ENCODE peak calls at places on chromosome 4, in six cellular contexts. B is adrenal gland; M is RWPE2; G is GM13976; U is breast epithelium; F is CD4-positive, alpha-beta T cell. K is an unnamed sample.

GRCh38 chr4:174213734-174214101 is 69.7 kb downstream of the FBXO8 start:
- DNase-seq in B (no peak), M (no peak), G (peak; percentile 19), U (no peak), F (no peak), K (no peak)

GRCh38 chr4:128653514-128654420 is 155.7 kb upstream of the JADE1 start:
- DNase-seq in B (no peak), M (no peak), G (no peak), U (no peak), F (no peak), K (no peak)

GRCh38 chr4:43918377-43918776 is 530.2 kb downstream of the KCTD8 start:
- DNase-seq in B (no peak), M (no peak), G (no peak), U (no peak), F (no peak), K (no peak)

GRCh38 chr4:118296739-118297138 is 56.1 kb downstream of the PRSS12 start:
- DNase-seq in B (no peak), M (no peak), G (no peak), U (no peak), F (no peak), K (no peak)

GRCh38 chr4:129098578-129098977 is 2.6 kb downstream of the C4orf33 start:
- DNase-seq in B (no peak), M (no peak), G (no peak), U (no peak), F (no peak), K (no peak)

GRCh38 chr4:1511441-1512041 is 105.3 kb upstream of the NKX1-1 start:
- DNase-seq in B (no peak), M (no peak), G (no peak), U (no peak), F (no peak), K (no peak)

GRCh38 chr4:23930750-23931488 is 41.1 kb upstream of the PPARGC1A start:
- DNase-seq in B (peak; percentile 89), M (no peak), G (no peak), U (peak; percentile 61), F (no peak), K (no peak)

GRCh38 chr4:106565727-106566126 is 197.1 kb upstream of the GIMD1 start:
- DNase-seq in B (no peak), M (no peak), G (no peak), U (no peak), F (no peak), K (no peak)

GRCh38 chr4:8818063-8818881 is 53.4 kb downstream of the HMX1 start:
- DNase-seq in B (no peak), M (peak; percentile 38), G (no peak), U (peak; percentile 17), F (no peak), K (no peak)

GRCh38 chr4:3637326-3638016 is 105.2 kb upstream of the LRPAP1 start:
- DNase-seq in B (no peak), M (no peak), G (no peak), U (no peak), F (no peak), K (no peak)

GRCh38 chr4:70737006-70737405 is 15.2 kb downstream of the RUFY3 start:
- DNase-seq in B (no peak), M (no peak), G (no peak), U (no peak), F (no peak), K (no peak)

GRCh38 chr4:76687730-76688441 is 210.1 kb downstream of the SOWAHB start:
- DNase-seq in B (no peak), M (no peak), G (no peak), U (no peak), F (no peak), K (no peak)

GRCh38 chr4:2402053-2402452 is 16.4 kb downstream of the ZFYVE28 start:
- DNase-seq in B (peak; percentile 93), M (no peak), G (no peak), U (peak; percentile 69), F (peak; percentile 22), K (no peak)

GRCh38 chr4:77025643-77026321 is 50.0 kb downstream of the CCNI start:
- DNase-seq in B (no peak), M (no peak), G (peak; percentile 43), U (no peak), F (no peak), K (peak; percentile 46)

GRCh38 chr4:122898370-122899150 is 23.8 kb downstream of the NUDT6 start:
- DNase-seq in B (peak; percentile 22), M (no peak), G (no peak), U (no peak), F (no peak), K (no peak)

GRCh38 chr4:59094505-59094904 is 1984.3 kb upstream of the IGFBP7 start:
- DNase-seq in B (no peak), M (no peak), G (no peak), U (no peak), F (no peak), K (no peak)

GRCh38 chr4:188439641-188440311 is 300.5 kb downstream of the TRIML1 start:
- DNase-seq in B (peak; percentile 79), M (peak; percentile 76), G (no peak), U (no peak), F (no peak), K (no peak)

GRCh38 chr4:39559641-39560040 is 32.4 kb upstream of the UGDH start:
- DNase-seq in B (no peak), M (no peak), G (no peak), U (no peak), F (no peak), K (no peak)

GRCh38 chr4:13989496-13989895 is 362.0 kb upstream of the BOD1L1 start:
- DNase-seq in B (no peak), M (no peak), G (no peak), U (no peak), F (no peak), K (no peak)

GRCh38 chr4:15003441-15003890 is 1.2 kb downstream of the CPEB2 start:
- DNase-seq in B (peak; percentile 61), M (peak; percentile 63), G (peak; percentile 61), U (peak; percentile 62), F (peak; percentile 51), K (peak; percentile 66)

GRCh38 chr4:15005474-15006115 is 3.3 kb downstream of the CPEB2 start:
- DNase-seq in B (no peak), M (no peak), G (no peak), U (no peak), F (no peak), K (no peak)

GRCh38 chr4:15004701-15005301 is 2.5 kb downstream of the CPEB2 start:
- DNase-seq in B (peak; percentile 87), M (peak; percentile 73), G (peak; percentile 51), U (peak; percentile 87), F (peak; percentile 25), K (peak; percentile 52)

GRCh38 chr4:15002659-15003440 is 569 bp downstream of the CPEB2 start:
- DNase-seq in B (peak; percentile 84), M (peak; percentile 72), G (peak; percentile 77), U (peak; percentile 77), F (peak; percentile 75), K (peak; percentile 81)

GRCh38 chr4:15003891-15004700 is 1.8 kb downstream of the CPEB2 start:
- DNase-seq in B (peak; percentile 44), M (peak; percentile 59), G (peak; percentile 45), U (no peak), F (peak; percentile 45), K (peak; percentile 40)
- TF ChIP-seq CTCF in B (no peak), M (no peak), G (no peak), U (no peak), F (no peak), K (no peak)

DNA sequence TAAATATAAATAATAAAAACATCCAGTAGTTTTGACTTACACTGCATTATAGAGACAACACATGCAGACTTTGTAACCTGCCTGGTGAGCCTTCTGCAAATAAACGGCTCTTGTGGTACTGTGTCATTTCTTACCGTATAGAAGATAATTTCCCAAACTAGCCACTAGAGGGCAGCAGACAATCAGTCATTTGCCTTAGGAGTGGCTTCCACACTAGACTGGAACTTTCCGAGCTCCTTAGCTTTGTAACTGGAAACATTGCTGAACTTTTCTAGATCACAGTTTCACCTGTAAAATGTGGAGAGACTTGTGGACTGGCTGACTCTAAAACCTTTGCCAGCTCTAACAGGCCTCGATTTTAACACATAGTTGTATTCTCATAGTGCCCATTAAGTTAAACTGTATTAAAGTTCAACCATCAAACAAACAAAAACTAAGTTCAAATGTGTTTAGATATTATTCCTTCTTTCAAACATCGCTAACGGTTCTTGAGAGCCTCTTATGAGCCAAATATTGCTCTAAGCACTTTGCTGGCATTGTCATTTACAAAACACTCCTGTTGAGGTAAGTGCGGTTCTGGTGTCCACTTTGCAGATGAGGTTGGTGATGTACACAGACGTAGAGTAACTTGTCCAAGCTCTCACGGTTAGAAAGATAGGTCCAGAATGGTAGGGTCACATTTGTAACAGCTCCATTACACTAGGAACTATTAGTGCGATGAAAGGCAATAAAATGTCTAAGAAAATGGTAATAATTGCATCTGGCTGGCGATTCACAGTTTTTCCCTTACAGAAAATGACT is 345.5 kb downstream of the ANK2 start:
- DNase-seq in B (peak; percentile 73), M (no peak), G (peak; percentile 41), U (no peak), F (peak; percentile 27), K (peak; percentile 37)
- TF ChIP-seq CTCF in B (peak; percentile 92), M (peak; percentile 87), G (peak; percentile 69), U (peak; percentile 86), F (peak; percentile 86), K (peak; percentile 64)

GRCh38 chr4:37682701-37683401 is 3.3 kb downstream of the RELL1 start:
- DNase-seq in B (no peak), M (no peak), G (peak; percentile 36), U (no peak), F (no peak), K (peak; percentile 51)
- TF ChIP-seq CTCF in B (no peak), M (peak; percentile 28), G (no peak), U (no peak), F (no peak), K (no peak)

GRCh38 chr4:6044805-6045204 is 26.6 kb upstream of the C4orf50 start:
- DNase-seq in B (no peak), M (no peak), G (no peak), U (no peak), F (no peak), K (no peak)
- TF ChIP-seq CTCF in B (no peak), M (no peak), G (no peak), U (no peak), F (no peak), K (peak; percentile 26)

K was measured in GM13977.